ENCODE peak calls at places on chromosomes 1 and 21, in six cellular contexts. U is stomach, G is SK-N-SH, M is breast epithelium, I is Panc1, C is HepG2. Y is an unnamed sample.

GRCh38 chr1:59422921-59423575 is 126.2 kb downstream of the FGGY start:
- DNase-seq in U (peak; percentile 92), G (peak; percentile 4), M (peak; percentile 89), I (no peak), C (peak; percentile 92), Y (no peak)

GRCh38 chr1:39979654-39980053 is 24.7 kb downstream of the MFSD2A start:
- DNase-seq in U (no peak), G (no peak), M (no peak), I (no peak), C (no peak), Y (no peak)

GRCh38 chr1:39753132-39754025 is 14.7 kb downstream of the PPIE start:
- DNase-seq in U (no peak), G (no peak), M (no peak), I (no peak), C (no peak), Y (no peak)

GRCh38 chr1:223860051-223860559 is 14.4 kb upstream of the TP53BP2 start:
- DNase-seq in U (no peak), G (no peak), M (no peak), I (no peak), C (no peak), Y (no peak)

GRCh38 chr1:220366269-220366668 is 94.0 kb upstream of the RAB3GAP2 start:
- DNase-seq in U (no peak), G (no peak), M (no peak), I (no peak), C (no peak), Y (no peak)

GRCh38 chr1:186511761-186512637 is 51.1 kb upstream of the PDC start:
- DNase-seq in U (no peak), G (no peak), M (no peak), I (no peak), C (no peak), Y (no peak)

GRCh38 chr1:179205284-179205683 is 24.2 kb downstream of the ABL2 start:
- DNase-seq in U (no peak), G (no peak), M (no peak), I (no peak), C (no peak), Y (no peak)

GRCh38 chr21:28832013-28832714 is 160.5 kb downstream of the LTN1 start:
- DNase-seq in U (no peak), G (no peak), M (no peak), I (peak; percentile 13), C (peak; percentile 5), Y (no peak)

GRCh38 chr1:225451840-225452515 is 24.1 kb upstream of the LBR start:
- DNase-seq in U (no peak), G (no peak), M (no peak), I (no peak), C (no peak), Y (no peak)

GRCh38 chr1:225451340-225451739 is 23.5 kb upstream of the LBR start:
- DNase-seq in U (no peak), G (no peak), M (no peak), I (no peak), C (no peak), Y (no peak)

GRCh38 chr1:225449261-225449660 is 21.4 kb upstream of the LBR start:
- DNase-seq in U (peak; percentile 58), G (no peak), M (no peak), I (no peak), C (no peak), Y (no peak)

GRCh38 chr1:225449774-225450173 is 21.9 kb upstream of the LBR start:
- DNase-seq in U (no peak), G (no peak), M (no peak), I (no peak), C (no peak), Y (no peak)

GRCh38 chr1:225450491-225451191 is 22.8 kb upstream of the LBR start:
- DNase-seq in U (no peak), G (no peak), M (no peak), I (no peak), C (peak; percentile 78), Y (no peak)
- TF ChIP-seq POLR2AphosphoS5 in U (no peak), G (no peak), M (no peak), I (no peak), C (no peak), Y (no peak)

DNA sequence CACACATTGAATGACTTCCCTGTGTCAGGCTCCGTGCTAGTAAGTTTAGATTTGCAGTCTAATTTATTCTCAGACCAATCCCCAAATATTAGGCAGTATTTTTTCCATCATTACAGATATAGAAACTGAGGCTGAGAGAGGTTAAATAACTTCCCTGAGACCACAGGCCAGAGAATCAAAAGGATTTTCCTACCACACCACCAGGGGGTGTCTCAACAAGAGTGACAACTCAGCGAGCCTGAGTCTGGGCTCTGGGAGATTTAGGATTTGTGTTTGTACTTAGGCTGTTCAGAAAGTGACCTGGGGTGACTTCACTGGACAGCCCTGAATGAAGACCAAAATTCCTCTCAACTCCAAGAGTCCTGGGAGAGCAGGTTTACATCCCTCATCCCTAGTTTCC is 13.3 kb upstream of the LCE5A start:
- DNase-seq in U (no peak), G (no peak), M (no peak), I (no peak), C (peak; percentile 20), Y (no peak)
- H3K9me3 ChIP-seq in U (no peaks in the 10 kb centered on the region), G (no peaks in the 10 kb centered on the region), M (no peaks in the 10 kb centered on the region), I (no peaks in the 10 kb centered on the region), C (no peaks in the 10 kb centered on the region), Y (no peaks in the 10 kb centered on the region)

DNA sequence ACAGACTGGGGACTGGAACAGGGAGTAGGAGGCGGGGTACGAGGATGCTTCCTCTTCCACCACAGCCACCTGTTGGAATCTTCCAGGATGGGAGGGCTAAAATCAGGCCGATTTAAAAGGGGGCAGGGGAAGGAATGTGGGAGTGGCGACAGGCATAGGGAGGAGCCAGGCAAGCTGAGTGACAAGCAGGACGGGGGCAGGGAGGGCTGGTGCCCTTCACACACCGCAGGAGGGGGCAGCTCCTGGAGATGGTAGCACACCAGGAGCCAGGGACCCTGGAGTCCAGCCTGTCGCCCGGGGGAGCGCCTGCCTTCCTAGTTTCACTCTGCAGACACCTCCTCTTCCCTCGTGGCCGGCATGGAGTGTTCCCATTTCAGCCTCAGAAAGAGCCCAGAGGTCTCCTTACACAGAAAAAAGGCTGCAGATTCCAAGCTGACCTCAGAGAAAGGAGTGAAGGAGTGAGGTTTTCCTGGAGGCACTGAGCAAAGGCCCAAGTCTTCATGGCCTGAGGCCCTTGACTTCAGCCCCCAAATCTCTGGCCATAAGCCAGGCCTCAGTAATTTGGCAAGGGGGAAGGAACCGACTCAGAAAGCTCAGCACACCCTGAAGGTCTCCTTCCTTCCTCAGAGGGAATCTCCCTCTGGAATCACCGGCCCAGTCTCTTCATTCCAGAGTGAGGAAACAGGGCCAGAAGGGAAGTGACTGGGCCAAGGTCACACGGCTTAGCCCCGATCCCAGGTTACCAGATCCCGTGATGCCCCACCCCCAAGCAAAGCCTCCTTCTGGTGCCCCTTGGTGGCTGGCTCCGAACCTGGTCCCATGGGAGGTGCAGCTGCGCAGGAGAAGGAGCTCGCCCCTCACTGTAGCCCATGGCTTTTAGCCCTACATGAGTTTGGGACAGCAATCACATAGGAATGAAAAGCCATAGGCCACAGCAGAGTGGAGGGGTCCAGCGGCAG is 8.1 kb downstream of the BLACAT1 start:
- DNase-seq in U (no peak), G (no peak), M (no peak), I (no peak), C (no peak), Y (no peak)
- H3K4me3 ChIP-seq in U (no peak overlapping the region), G (no peak overlapping the region), M (peak overlapping the region; percentile 5), I (no peak overlapping the region), C (peak overlapping the region; percentile 71), Y (no peak overlapping the region)

DNA sequence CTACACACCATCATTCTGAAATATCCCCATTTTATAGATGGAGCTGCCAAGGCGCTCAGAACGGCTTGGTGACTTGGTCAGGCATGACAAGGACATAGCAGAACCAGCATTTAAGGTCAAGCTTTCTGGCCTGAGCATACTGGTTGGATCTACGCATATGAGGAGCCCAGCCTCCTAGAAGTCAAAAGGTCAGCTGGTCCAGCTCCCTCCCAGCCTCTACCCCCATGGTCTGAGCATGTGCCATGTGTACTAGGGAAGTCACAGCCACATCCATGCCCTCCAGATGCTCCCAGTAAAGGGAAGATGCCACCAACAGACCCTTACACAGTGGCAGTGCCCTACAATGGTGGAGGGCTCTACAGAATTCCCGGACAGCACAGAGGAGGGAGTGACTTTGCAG is 96.7 kb downstream of the EPHB2 start:
- DNase-seq in U (no peak), G (no peak), M (no peak), I (no peak), C (no peak), Y (no peak)
- TF ChIP-seq POLR2AphosphoS5 in U (no peak), G (no peak), M (no peak), I (no peak), C (no peak), Y (no peak)

DNA sequence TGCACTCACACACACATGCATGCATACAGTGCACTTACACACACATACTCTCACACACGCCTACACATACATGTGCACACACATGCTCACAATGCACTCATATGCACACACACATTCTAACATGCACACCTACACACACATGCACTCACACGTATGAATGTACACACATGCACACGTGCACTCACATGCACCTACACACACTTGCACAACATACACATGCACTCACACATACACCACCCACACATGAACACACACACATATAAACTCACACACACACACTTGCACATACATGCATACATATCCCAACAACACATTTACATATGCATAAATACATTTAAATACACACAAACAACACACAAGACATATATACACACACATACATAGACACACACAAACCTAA is 30.6 kb downstream of the OBSCN start:
- DNase-seq in U (no peak), G (no peak), M (no peak), I (no peak), C (no peak), Y (no peak)
- H3K9me3 ChIP-seq in U (peaks cover 35% of the 10 kb centered on the region), G (peaks cover 13% of the 10 kb centered on the region), M (peaks cover 30% of the 10 kb centered on the region), I (peaks cover 21% of the 10 kb centered on the region), C (peaks cover 24% of the 10 kb centered on the region), Y (peaks cover 4% of the 10 kb centered on the region)

DNA sequence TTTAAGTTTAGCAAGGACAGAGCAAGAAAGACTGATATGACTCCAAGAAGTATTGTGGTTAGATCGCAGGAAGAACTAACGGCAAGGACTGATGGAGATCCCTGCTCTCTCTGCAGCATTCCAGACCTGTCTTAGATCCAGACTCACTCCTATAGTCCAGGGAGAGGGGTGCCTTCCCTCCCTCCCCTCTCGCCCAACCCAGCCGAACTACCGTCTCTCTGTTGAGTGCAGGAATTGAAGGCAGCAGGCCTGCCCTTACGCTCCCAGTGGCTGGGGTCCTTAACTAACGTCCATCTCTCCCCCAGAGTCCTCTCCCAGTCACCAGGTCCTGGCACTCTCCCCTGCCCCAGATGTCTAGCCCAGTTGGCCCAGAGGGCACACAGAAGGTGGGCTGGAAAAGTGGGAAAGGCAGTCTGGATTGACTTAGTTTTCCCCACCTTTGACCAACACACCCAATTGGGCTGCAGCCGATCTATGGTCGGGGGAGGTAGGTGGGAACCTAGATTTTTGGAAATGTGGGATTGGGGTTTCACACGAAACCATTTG is 1.1 kb downstream of the CRABP2 start:
- DNase-seq in U (no peak), G (peak; percentile 75), M (no peak), I (no peak), C (no peak), Y (no peak)
- H3K4me3 ChIP-seq in U (peak overlapping the region; percentile 56), G (peak overlapping the region; percentile 54), M (peak overlapping the region; percentile 54), I (peak overlapping the region; percentile 82), C (no peak overlapping the region), Y (no peak overlapping the region)

GRCh38 chr1:15509586-15509985 is 14.4 kb downstream of the CASP9 start:
- DNase-seq in U (no peak), G (no peak), M (no peak), I (no peak), C (no peak), Y (no peak)
- TF ChIP-seq POLR2AphosphoS5 in U (no peak), G (no peak), M (no peak), I (no peak), C (no peak), Y (no peak)

GRCh38 chr1:152525080-152525641 is 10.9 kb downstream of the CRCT1 start:
- DNase-seq in U (no peak), G (no peak), M (no peak), I (no peak), C (peak; percentile 27), Y (no peak)
- H3K9me3 ChIP-seq in U (peaks cover 8% of the 10 kb centered on the region), G (no peaks in the 10 kb centered on the region), M (peaks cover 10% of the 10 kb centered on the region), I (no peaks in the 10 kb centered on the region), C (no peaks in the 10 kb centered on the region), Y (no peaks in the 10 kb centered on the region)

Y was measured in SK-N-MC.